ENCODE peak calls at places on chromosomes 1 and 21, in five cellular contexts. J is left lung, I is GM10248, U is epithelial cell of esophagus, E is EL. S is an unnamed sample.
A peak's percentile ranks its signal among the peaks of the same experiment; 100 is the strongest.

GRCh38 chr1:169202836-169203235 is 96.3 kb downstream of the ATP1B1 start:
- DNase-seq in J (no peak), I (no peak), U (peak; percentile 75), E (no peak), S (no peak)

GRCh38 chr1:19644761-19645543 is 841 bp downstream of the NBL1 start:
- DNase-seq in J (no peak), I (peak; percentile 61), U (no peak), E (peak; percentile 47), S (peak; percentile 34)

GRCh38 chr1:164670026-164670425 is 111.0 kb downstream of the PBX1 start:
- DNase-seq in J (no peak), I (no peak), U (no peak), E (no peak), S (no peak)

GRCh38 chr1:220906561-220907334 is 27.5 kb downstream of the HLX start:
- DNase-seq in J (no peak), I (no peak), U (peak; percentile 65), E (peak; percentile 89), S (peak; percentile 97)

GRCh38 chr21:44531606-44532128 is 8.3 kb downstream of the KRTAP10-1 start:
- DNase-seq in J (no peak), I (no peak), U (no peak), E (no peak), S (no peak)

GRCh38 chr1:8571200-8571984 is 246.0 kb downstream of the RERE start:
- DNase-seq in J (no peak), I (no peak), U (peak; percentile 44), E (peak; percentile 14), S (peak; percentile 33)

GRCh38 chr1:66351474-66351873 is 182.5 kb upstream of the SGIP1 start:
- DNase-seq in J (no peak), I (no peak), U (no peak), E (no peak), S (no peak)

GRCh38 chr1:78145105-78145580 is 99.4 kb downstream of the GIPC2 start:
- DNase-seq in J (peak; percentile 37), I (peak; percentile 42), U (peak; percentile 80), E (peak; percentile 74), S (peak; percentile 79)

GRCh38 chr21:42302292-42302650 is 12.9 kb downstream of the TFF3 start:
- DNase-seq in J (peak; percentile 27), I (no peak), U (no peak), E (no peak), S (no peak)

GRCh38 chr1:20709868-20710267 is 7.9 kb downstream of the KIF17 start:
- DNase-seq in J (no peak), I (no peak), U (no peak), E (no peak), S (no peak)

GRCh38 chr1:18526436-18527275 is 45.9 kb downstream of the KLHDC7A start:
- DNase-seq in J (no peak), I (no peak), U (no peak), E (no peak), S (no peak)

GRCh38 chr1:244843148-244843978 is 7.9 kb downstream of the COX20 start:
- DNase-seq in J (no peak), I (no peak), U (no peak), E (no peak), S (no peak)

GRCh38 chr1:117067528-117068370 is 7.6 kb downstream of the TTF2 start:
- DNase-seq in J (peak; percentile 40), I (peak; percentile 50), U (peak; percentile 66), E (peak; percentile 58), S (peak; percentile 66)

GRCh38 chr1:8431028-8431427 is 113.1 kb downstream of the SLC45A1 start:
- DNase-seq in J (no peak), I (no peak), U (no peak), E (no peak), S (no peak)

GRCh38 chr1:182147136-182147815 is 85.8 kb upstream of the ZNF648 start:
- DNase-seq in J (peak; percentile 75), I (peak; percentile 60), U (peak; percentile 38), E (no peak), S (peak; percentile 24)

GRCh38 chr1:212916395-212917133 is 33.8 kb upstream of the VASH2 start:
- DNase-seq in J (peak; percentile 61), I (peak; percentile 51), U (peak; percentile 54), E (no peak), S (no peak)

GRCh38 chr1:48062353-48062752 is 65.2 kb upstream of the TRABD2B start:
- DNase-seq in J (no peak), I (no peak), U (no peak), E (no peak), S (no peak)

GRCh38 chr1:12447849-12448312 is 170.1 kb downstream of the DHRS3 start:
- DNase-seq in J (no peak), I (no peak), U (no peak), E (peak; percentile 52), S (no peak)

GRCh38 chr1:212247179-212247721 is 38.0 kb upstream of the PPP2R5A start:
- DNase-seq in J (no peak), I (no peak), U (peak; percentile 44), E (peak; percentile 66), S (peak; percentile 51)

GRCh38 chr1:145997156-145998023 is 1.0 kb upstream of the TXNIP start:
- DNase-seq in J (no peak), I (peak; percentile 48), U (no peak), E (peak; percentile 44), S (peak; percentile 54)

GRCh38 chr1:92817986-92818764 is 13.7 kb upstream of the RPL5 start:
- DNase-seq in J (no peak), I (peak; percentile 46), U (peak; percentile 59), E (no peak), S (peak; percentile 39)